ENCODE peak calls at places on chromosomes 4 and X, in nine cellular contexts. H is mesothelial cell of epicardium, J is PC-3, Z is tibial artery, Y is left ventricle myocardium inferior, C is chondrocyte, N is activated B cell treated with CpG ODN at 0.5 μM for 24 hours, U is mucosa of descending colon, V is glutamatergic neuron. E is an unnamed sample.

GRCh38 chr4:95045429-95045828 is 287.7 kb downstream of the BMPR1B start:
- DNase-seq in N (no peak), J (peak; percentile 64), H (no peak), Y (no peak), U (no peak), V (no peak), C (no peak), Z (no peak), E (no peak)

GRCh38 chr4:141810702-141811365 is 174.5 kb downstream of the IL15 start:
- DNase-seq in U (no peak), Y (no peak), J (peak; percentile 21), C (no peak), N (no peak), Z (no peak), H (no peak), V (no peak), E (no peak)

GRCh38 chr4:16225996-16226815 is at the start of gene TAPT1:
- DNase-seq in V (peak; percentile 85), J (peak; percentile 63), U (peak; percentile 85), N (peak; percentile 74), H (peak; percentile 64), C (peak; percentile 88), Z (peak; percentile 92), Y (peak; percentile 88), E (peak; percentile 70)

GRCh38 chr4:184384810-184385557 is 89.4 kb downstream of the IRF2 start:
- DNase-seq in C (no peak), H (no peak), N (no peak), V (no peak), U (no peak), J (no peak), Y (no peak), Z (no peak), E (no peak)

GRCh38 chrX:40326186-40326965 is 228.6 kb upstream of the BCOR start:
- DNase-seq in C (no peak), J (peak; percentile 33), Y (no peak), V (no peak), H (no peak), N (no peak), Z (no peak), U (no peak), E (no peak)

GRCh38 chrX:2446815-2447214 is 54.0 kb downstream of the DHRSX start:
- DNase-seq in U (no peak), C (no peak), Y (no peak), N (no peak), Z (no peak), H (no peak), V (no peak), J (no peak), E (no peak)

GRCh38 chr4:145954924-145955339 is 16.3 kb upstream of the ZNF827 start:
- DNase-seq in Z (no peak), V (no peak), U (no peak), C (no peak), N (no peak), J (peak; percentile 99), H (no peak), Y (no peak), E (no peak)

GRCh38 chr4:70251250-70251944 is 9.0 kb downstream of the CSN3 start:
- DNase-seq in C (no peak), V (no peak), Z (no peak), U (no peak), J (no peak), H (no peak), Y (no peak), N (no peak), E (no peak)

GRCh38 chr4:40731792-40732245 is 17.9 kb upstream of the NSUN7 start:
- DNase-seq in U (peak; percentile 57), Y (peak; percentile 24), V (no peak), C (no peak), J (no peak), H (no peak), N (no peak), Z (no peak), E (no peak)

GRCh38 chr4:79578613-79579012 is 170.6 kb upstream of the GK2 start:
- DNase-seq in H (no peak), U (peak; percentile 5), J (no peak), V (no peak), Z (no peak), N (no peak), Y (no peak), C (no peak), E (no peak)

DNA sequence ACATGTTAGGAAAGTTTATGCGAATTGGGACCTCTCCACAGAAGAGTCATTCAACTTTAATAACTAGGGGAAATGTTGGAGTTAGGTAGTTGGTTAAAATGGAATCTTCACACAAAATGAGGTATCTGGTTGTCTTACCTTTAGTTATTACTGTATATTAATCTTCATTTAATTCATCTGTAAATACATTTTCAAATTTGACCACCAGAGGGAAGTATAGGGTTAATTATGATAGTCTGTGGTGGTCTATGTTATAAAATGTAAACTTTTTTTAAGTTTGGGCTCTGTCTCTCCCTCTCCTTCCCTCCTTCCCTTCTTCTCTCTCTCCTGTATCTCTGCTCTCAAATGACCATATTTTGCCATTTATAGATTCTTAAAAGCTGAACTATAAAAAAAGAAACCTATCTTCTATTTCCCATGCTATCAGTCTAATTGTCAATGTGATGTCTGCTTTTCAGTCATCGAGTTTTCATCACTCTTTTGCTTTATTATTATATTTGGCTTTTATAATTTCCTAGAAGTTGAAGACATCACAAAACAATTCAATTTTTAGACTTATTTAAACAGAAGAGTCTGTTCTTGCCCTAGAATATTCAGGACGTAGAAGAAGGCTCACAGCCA is 49.8 kb downstream of the TMEM144 start:
- DNase-seq in H (no peak), V (no peak), U (no peak), Y (no peak), J (peak; percentile 70), N (no peak), C (no peak), Z (no peak), E (no peak)
- TF ChIP-seq CTCF in H (peak; percentile 86), V (peak; percentile 86), U (no peak), Y (peak; percentile 38), J (peak; percentile 56), N (no peak), C (peak; percentile 96), Z (peak; percentile 75), E (no peak)

GRCh38 chrX:24874604-24875247 is 141.0 kb downstream of the ARX start:
- DNase-seq in U (no peak), C (no peak), Y (no peak), N (no peak), J (no peak), H (no peak), Z (no peak), V (no peak), E (no peak)

GRCh38 chrX:24877854-24878650 is 137.7 kb downstream of the ARX start:
- DNase-seq in V (no peak), U (no peak), J (peak; percentile 47), Y (no peak), N (no peak), C (no peak), H (no peak), Z (no peak), E (no peak)

GRCh38 chrX:24876782-24877315 is 138.9 kb downstream of the ARX start:
- DNase-seq in N (no peak), Y (no peak), U (no peak), V (no peak), Z (no peak), C (no peak), J (no peak), H (no peak), E (no peak)

GRCh38 chrX:24879679-24880078 is 136.1 kb downstream of the ARX start:
- DNase-seq in C (no peak), H (no peak), J (no peak), Z (no peak), N (no peak), U (no peak), Y (no peak), V (no peak), E (no peak)
- TF ChIP-seq CTCF in C (peak; percentile 22), H (no peak), J (no peak), Z (no peak), N (no peak), U (no peak), Y (no peak), V (no peak), E (no peak)

DNA sequence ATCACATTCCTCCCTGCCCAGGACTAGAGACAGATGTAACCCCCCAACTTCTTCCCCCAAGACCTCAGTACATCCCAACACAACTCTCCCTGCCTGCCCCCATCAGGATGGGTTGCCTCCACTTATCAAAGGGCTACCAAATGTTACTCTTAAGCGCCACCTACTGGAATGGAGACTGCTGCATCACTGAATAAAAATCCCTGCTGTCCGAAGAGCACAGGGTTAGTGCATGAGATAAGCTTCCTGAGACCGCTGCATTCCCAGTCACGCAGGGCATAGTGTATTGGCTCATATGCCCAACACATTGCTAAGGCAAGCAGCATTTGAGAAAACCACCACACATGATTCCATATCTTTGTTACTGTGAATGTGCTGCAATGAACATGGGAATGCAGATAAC is 544.5 kb downstream of the PPP4R3C start:
- DNase-seq in J (peak; percentile 3), C (no peak), V (peak; percentile 9), H (no peak), N (no peak), Z (no peak), Y (no peak), U (peak; percentile 0), E (no peak)
- TF ChIP-seq CTCF in J (peak; percentile 35), C (peak; percentile 42), V (peak; percentile 27), H (no peak), N (no peak), Z (peak; percentile 15), Y (peak; percentile 17), U (no peak), E (no peak)

GRCh38 chr4:102625232-102625930 is 124.2 kb downstream of the NFKB1 start:
- DNase-seq in C (no peak), U (peak; percentile 42), Y (peak; percentile 31), V (no peak), H (no peak), J (peak; percentile 38), Z (no peak), N (no peak), E (peak; percentile 41)

GRCh38 chr4:102616661-102617060 is 115.5 kb downstream of the NFKB1 start:
- DNase-seq in U (peak; percentile 32), V (peak; percentile 38), Z (no peak), J (no peak), Y (no peak), C (no peak), H (no peak), N (no peak), E (no peak)

GRCh38 chr4:102623622-102624021 is 122.5 kb downstream of the NFKB1 start:
- DNase-seq in J (peak; percentile 40), H (no peak), U (no peak), C (no peak), V (no peak), Z (no peak), N (no peak), Y (no peak), E (no peak)

DNA sequence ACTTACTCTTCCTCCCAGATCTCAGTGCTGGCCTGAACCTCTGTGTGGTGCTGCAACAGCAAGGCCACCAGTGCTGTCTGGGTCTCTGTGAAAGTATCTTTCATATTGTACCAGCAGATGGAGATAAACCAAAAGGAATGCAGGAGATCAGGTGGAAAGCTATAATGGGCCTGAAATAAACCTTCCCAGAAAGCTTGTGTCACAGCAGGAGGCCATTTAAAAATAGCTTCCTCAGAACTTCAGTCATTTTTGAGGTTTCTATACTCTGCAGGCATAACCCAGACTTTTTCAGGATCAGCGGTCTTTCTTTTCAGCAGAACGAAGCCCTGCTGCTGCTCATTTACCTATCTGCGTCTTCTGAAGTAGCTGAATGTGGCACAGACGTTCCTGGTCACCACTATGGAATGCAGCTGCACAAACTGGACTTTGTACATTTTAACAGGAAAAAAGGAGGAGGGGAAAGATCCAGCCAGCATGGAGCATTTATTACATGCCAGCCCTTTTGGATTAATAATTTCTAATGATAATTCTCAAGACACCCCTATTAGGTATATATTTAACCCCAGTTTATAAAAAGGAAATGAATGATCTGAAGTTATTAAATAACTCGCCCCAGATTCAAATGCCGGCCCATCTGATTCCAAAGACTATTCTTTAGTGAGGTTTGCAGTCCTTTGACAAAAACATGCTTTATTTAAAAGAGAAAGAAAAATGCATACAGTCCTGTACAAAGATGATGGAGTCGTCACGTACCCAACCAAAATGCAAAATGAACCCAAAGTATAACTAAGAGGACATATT is 119.7 kb downstream of the NFKB1 start:
- DNase-seq in Y (no peak), U (peak; percentile 62), J (peak; percentile 78), N (no peak), Z (no peak), H (no peak), V (no peak), C (no peak), E (no peak)
- TF ChIP-seq CTCF in Y (peak; percentile 69), U (no peak), J (peak; percentile 86), N (no peak), Z (peak; percentile 59), H (peak; percentile 37), V (no peak), C (peak; percentile 92), E (no peak)

E was measured in natural killer cell.